ENCODE peak calls at places on chromosomes 12 and 14, in nine cellular contexts. K is NCI-H1092; F is naive thymus-derived CD4-positive, alpha-beta T cell; D is nephron progenitor cell; N is lung microvascular endothelial cell; J is AG10803; C is astrocyte of the cerebellum; A is NCI-H1105 treated with DMSO at 0.1 percent for 48 hours; Y is HS-5. I is an unnamed sample.

GRCh38 chr14:65250162-65250495 is 147.8 kb upstream of the MAX start:
- DNase-seq in K (no peak), F (no peak), D (no peak), N (no peak), J (no peak), C (no peak), A (no peak), Y (no peak), I (no peak)

GRCh38 chr12:39426636-39427245 is 16.2 kb downstream of the KIF21A start:
- DNase-seq in K (no peak), F (no peak), D (no peak), N (no peak), J (peak; percentile 88), C (no peak), A (no peak), Y (peak; percentile 49), I (no peak)

GRCh38 chr12:52280319-52280795 is 5.9 kb downstream of the KRT86 start:
- DNase-seq in K (no peak), F (no peak), D (no peak), N (peak; percentile 73), J (peak; percentile 97), C (peak; percentile 83), A (no peak), Y (peak; percentile 90), I (peak; percentile 94)

GRCh38 chr12:67434653-67435375 is 165.7 kb downstream of the CAND1 start:
- DNase-seq in K (no peak), F (no peak), D (no peak), N (peak; percentile 48), J (peak; percentile 98), C (peak; percentile 88), A (no peak), Y (peak; percentile 83), I (peak; percentile 87)

GRCh38 chr14:72763892-72764291 is 130.0 kb downstream of the DPF3 start:
- DNase-seq in K (no peak), F (no peak), D (no peak), N (no peak), J (no peak), C (no peak), A (no peak), Y (no peak), I (no peak)

GRCh38 chr14:102171173-102172020 is 31.7 kb downstream of the WDR20 start:
- DNase-seq in K (no peak), F (no peak), D (no peak), N (no peak), J (no peak), C (no peak), A (no peak), Y (no peak), I (no peak)

GRCh38 chr14:100907240-100907639 is 3.7 kb upstream of the RTL1 start:
- DNase-seq in K (no peak), F (no peak), D (no peak), N (no peak), J (no peak), C (no peak), A (no peak), Y (no peak), I (peak; percentile 73)

GRCh38 chr14:70821916-70822705 is 12.8 kb upstream of the MAP3K9 start:
- DNase-seq in K (peak; percentile 22), F (no peak), D (peak; percentile 71), N (peak; percentile 23), J (peak; percentile 48), C (no peak), A (peak; percentile 50), Y (no peak), I (peak; percentile 92)

GRCh38 chr14:103905861-103906456 is 22.3 kb upstream of the TDRD9 start:
- DNase-seq in K (no peak), F (peak; percentile 17), D (peak; percentile 43), N (no peak), J (no peak), C (no peak), A (no peak), Y (no peak), I (no peak)

GRCh38 chr14:94593376-94593748 is 12.1 kb downstream of the SERPINA5 start:
- DNase-seq in K (no peak), F (no peak), D (no peak), N (no peak), J (no peak), C (no peak), A (no peak), Y (no peak), I (no peak)

GRCh38 chr14:83260751-83261150 is 1727.1 kb upstream of the SEL1L start:
- DNase-seq in K (no peak), F (no peak), D (no peak), N (no peak), J (no peak), C (no peak), A (no peak), Y (no peak), I (no peak)

GRCh38 chr12:53224268-53224896 is 7.6 kb downstream of the RARG start:
- DNase-seq in K (no peak), F (no peak), D (no peak), N (no peak), J (no peak), C (no peak), A (no peak), Y (no peak), I (peak; percentile 84)

GRCh38 chr12:126726481-126727217 is 1540.3 kb upstream of the TMEM132C start:
- DNase-seq in K (no peak), F (no peak), D (peak; percentile 49), N (no peak), J (no peak), C (no peak), A (no peak), Y (no peak), I (no peak)

GRCh38 chr12:128140551-128140950 is 126.4 kb upstream of the TMEM132C start:
- DNase-seq in K (no peak), F (no peak), D (no peak), N (no peak), J (no peak), C (no peak), A (no peak), Y (no peak), I (no peak)

GRCh38 chr14:102849522-102850379 is 72.5 kb downstream of the TRAF3 start:
- DNase-seq in K (peak; percentile 58), F (no peak), D (no peak), N (peak; percentile 73), J (peak; percentile 16), C (no peak), A (peak; percentile 50), Y (no peak), I (no peak)

GRCh38 chr14:23568600-23569310 is 1.2 kb upstream of the AP1G2 start:
- DNase-seq in K (no peak), F (no peak), D (peak; percentile 56), N (no peak), J (no peak), C (no peak), A (no peak), Y (no peak), I (peak; percentile 88)

GRCh38 chr14:74503256-74503972 is 9.8 kb downstream of the ISCA2 start:
- DNase-seq in K (no peak), F (no peak), D (no peak), N (no peak), J (no peak), C (no peak), A (no peak), Y (no peak), I (no peak)

GRCh38 chr12:124752437-124753229 is 111.0 kb downstream of the SCARB1 start:
- DNase-seq in K (no peak), F (no peak), D (no peak), N (no peak), J (peak; percentile 74), C (no peak), A (no peak), Y (no peak), I (peak; percentile 95)

GRCh38 chr12:31260840-31261239 is 65.1 kb downstream of the SINHCAF start:
- DNase-seq in K (no peak), F (no peak), D (no peak), N (no peak), J (no peak), C (no peak), A (no peak), Y (no peak), I (no peak)

GRCh38 chr12:56007892-56008471 is 10.9 kb downstream of the SUOX start:
- DNase-seq in K (no peak), F (peak; percentile 18), D (no peak), N (no peak), J (peak; percentile 31), C (no peak), A (peak; percentile 26), Y (no peak), I (peak; percentile 91)

GRCh38 chr12:56332512-56333196 is 1.1 kb downstream of the PAN2 start:
- DNase-seq in K (no peak), F (no peak), D (no peak), N (no peak), J (no peak), C (no peak), A (no peak), Y (no peak), I (no peak)

GRCh38 chr14:65334765-65335411 is 77.6 kb upstream of the FUT8 start:
- DNase-seq in K (no peak), F (no peak), D (no peak), N (no peak), J (no peak), C (no peak), A (no peak), Y (no peak), I (no peak)

GRCh38 chr12:49503674-49504180 is 35.1 kb upstream of the KCNH3 start:
- DNase-seq in K (no peak), F (no peak), D (no peak), N (peak; percentile 98), J (no peak), C (peak; percentile 27), A (peak; percentile 9), Y (no peak), I (no peak)

GRCh38 chr12:13093850-13094225 is 9.6 kb downstream of the GSG1 start:
- DNase-seq in K (no peak), F (no peak), D (no peak), N (no peak), J (no peak), C (no peak), A (no peak), Y (no peak), I (no peak)

GRCh38 chr12:127389923-127390322 is 877.0 kb upstream of the TMEM132C start:
- DNase-seq in K (no peak), F (no peak), D (peak; percentile 70), N (peak; percentile 5), J (peak; percentile 89), C (peak; percentile 85), A (no peak), Y (peak; percentile 64), I (no peak)

GRCh38 chr12:3202734-3203446 is 125.7 kb downstream of the TSPAN9 start:
- DNase-seq in K (no peak), F (no peak), D (peak; percentile 87), N (peak; percentile 55), J (peak; percentile 26), C (no peak), A (peak; percentile 32), Y (no peak), I (peak; percentile 97)

GRCh38 chr12:116864371-116865160 is 16.7 kb downstream of the HRK start:
- DNase-seq in K (no peak), F (no peak), D (no peak), N (no peak), J (peak; percentile 85), C (peak; percentile 13), A (no peak), Y (peak; percentile 84), I (no peak)

GRCh38 chr14:76203086-76204001 is 51.6 kb downstream of the GPATCH2L start:
- DNase-seq in K (no peak), F (no peak), D (no peak), N (peak; percentile 97), J (peak; percentile 71), C (peak; percentile 87), A (no peak), Y (peak; percentile 65), I (peak; percentile 91)

GRCh38 chr12:10941916-10942607 is 3.0 kb upstream of the TAS2R14 start:
- DNase-seq in K (no peak), F (no peak), D (no peak), N (no peak), J (no peak), C (no peak), A (no peak), Y (no peak), I (no peak)

GRCh38 chr12:109277899-109278762 is 31.0 kb downstream of the FOXN4 start:
- DNase-seq in K (no peak), F (no peak), D (no peak), N (no peak), J (peak; percentile 44), C (no peak), A (no peak), Y (no peak), I (peak; percentile 73)

GRCh38 chr12:112967306-112967705 is 11.0 kb upstream of the OAS2 start:
- DNase-seq in K (no peak), F (no peak), D (no peak), N (no peak), J (no peak), C (no peak), A (no peak), Y (no peak), I (no peak)

I was measured in osteoblast.